ENCODE peak calls at places on chromosomes 7 and 10, in four cellular contexts. B, L, S and Z are unnamed samples. For H3K4me1, the result is how much of the 10 kb centered on the place peaks cover.

GRCh38 chr7:102472126-102473041 is 6.3 kb downstream of the POLR2J start:
- DNase-seq in B (peak), L (no peak), S (peak), Z (peak)

GRCh38 chr7:37961251-37961650 is 40.8 kb downstream of the EPDR1 start:
- DNase-seq in B (no peak), L (no peak), S (no peak), Z (no peak)

GRCh38 chr7:75872073-75872782 is 6.6 kb upstream of the RHBDD2 start:
- DNase-seq in B (no peak), L (no peak), S (no peak), Z (no peak)

GRCh38 chr7:109549461-109549860 is 979.8 kb downstream of the DNAJB9 start:
- DNase-seq in B (no peak), L (no peak), S (no peak), Z (no peak)

GRCh38 chr10:20694296-20694695 is 202.8 kb downstream of the NEBL start:
- DNase-seq in B (no peak), L (no peak), S (no peak), Z (no peak)

GRCh38 chr10:126243976-126244375 is 144.3 kb downstream of the ADAM12 start:
- DNase-seq in B (no peak), L (no peak), S (no peak), Z (no peak)

GRCh38 chr7:47202146-47202768 is 379.7 kb downstream of the TNS3 start:
- DNase-seq in B (no peak), L (no peak), S (no peak), Z (no peak)

GRCh38 chr7:144761493-144761892 is 74.4 kb downstream of the TPK1 start:
- DNase-seq in B (no peak), L (no peak), S (no peak), Z (no peak)

GRCh38 chr7:100584046-100584676 is 1.8 kb downstream of the LRCH4 start:
- DNase-seq in B (no peak), L (no peak), S (peak), Z (no peak)

GRCh38 chr7:147759327-147759943 is 831.1 kb upstream of the C7orf33 start:
- DNase-seq in B (no peak), L (no peak), S (no peak), Z (no peak)

GRCh38 chr10:14184841-14185500 is 145.8 kb downstream of the FRMD4A start:
- DNase-seq in B (no peak), L (no peak), S (no peak), Z (no peak)

GRCh38 chr7:82017334-82017943 is 247.6 kb upstream of the HGF start:
- DNase-seq in B (no peak), L (peak), S (no peak), Z (no peak)

GRCh38 chr7:130912910-130913720 is 179.1 kb upstream of the KLF14 start:
- DNase-seq in B (peak), L (peak), S (peak), Z (peak)

GRCh38 chr7:91082854-91083495 is 181.3 kb upstream of the FZD1 start:
- DNase-seq in B (no peak), L (no peak), S (no peak), Z (no peak)

GRCh38 chr10:10642741-10643280 is 374.9 kb upstream of the CELF2 start:
- DNase-seq in B (no peak), L (no peak), S (peak), Z (peak)

GRCh38 chr10:101052285-101052684 is 9.5 kb upstream of the KAZALD1 start:
- DNase-seq in B (no peak), L (no peak), S (peak), Z (peak)

GRCh38 chr7:91835191-91836064 is 45.1 kb downstream of the MTERF1 start:
- DNase-seq in B (no peak), L (no peak), S (no peak), Z (no peak)

GRCh38 chr7:106679153-106679931 is 18.4 kb upstream of the CCDC71L start:
- DNase-seq in B (no peak), L (no peak), S (no peak), Z (no peak)

GRCh38 chr10:22618081-22618785 is 96.1 kb downstream of the PIP4K2A start:
- DNase-seq in B (no peak), L (peak), S (no peak), Z (no peak)

GRCh38 chr7:25034136-25034535 is 54.2 kb upstream of the OSBPL3 start:
- DNase-seq in B (no peak), L (no peak), S (no peak), Z (no peak)

GRCh38 chr10:104548090-104548489 is 93.0 kb upstream of the SORCS3 start:
- DNase-seq in B (no peak), L (no peak), S (no peak), Z (no peak)

GRCh38 chr10:131266936-131267813 is 44.3 kb downstream of the TCERG1L start:
- DNase-seq in B (no peak), L (no peak), S (no peak), Z (no peak)

GRCh38 chr7:45196374-45196773 is 38.8 kb downstream of the RAMP3 start:
- DNase-seq in B (no peak), L (no peak), S (no peak), Z (no peak)

GRCh38 chr7:41674505-41675023 is 28.3 kb downstream of the INHBA start:
- DNase-seq in B (no peak), L (no peak), S (no peak), Z (no peak)

GRCh38 chr7:106313456-106313891 is 28.7 kb upstream of the NAMPT start:
- DNase-seq in B (no peak), L (no peak), S (no peak), Z (no peak)

GRCh38 chr10:132508497-132509443 is 28.8 kb upstream of the INPP5A start:
- DNase-seq in B (no peak), L (no peak), S (peak), Z (peak)

GRCh38 chr7:35891004-35891830 is 90.4 kb downstream of the SEPTIN7 start:
- DNase-seq in B (no peak), L (no peak), S (no peak), Z (no peak)

GRCh38 chr10:103454026-103454425 is 1.9 kb upstream of the CALHM2 start:
- DNase-seq in B (no peak), L (no peak), S (no peak), Z (peak)

GRCh38 chr10:58220769-58221448 is 46.8 kb downstream of the IPMK start:
- DNase-seq in B (no peak), L (no peak), S (no peak), Z (no peak)

GRCh38 chr7:1844336-1844955 is 174.4 kb downstream of the ELFN1 start:
- DNase-seq in B (peak), L (no peak), S (no peak), Z (no peak)

GRCh38 chr7:2803342-2803692 is 40.8 kb downstream of the GNA12 start:
- DNase-seq in B (no peak), L (no peak), S (no peak), Z (no peak)

GRCh38 chr7:130024390-130024789 is 26.8 kb downstream of the ZC3HC1 start:
- DNase-seq in B (no peak), L (no peak), S (no peak), Z (no peak)

GRCh38 chr10:31604141-31604540 is 285.1 kb downstream of the ZEB1 start:
- DNase-seq in B (no peak), L (no peak), S (peak), Z (peak)

GRCh38 chr10:61904711-61905445 is 3.4 kb downstream of the ARID5B start:
- DNase-seq in B (no peak), L (no peak), S (peak), Z (no peak)

GRCh38 chr10:62278461-62278910 is 9.8 kb upstream of the RTKN2 start:
- DNase-seq in B (no peak), L (no peak), S (no peak), Z (no peak)

GRCh38 chr7:35037211-35037525 is at the start of gene DPY19L1:
- DNase-seq in B (no peak), L (no peak), S (no peak), Z (no peak)

GRCh38 chr10:56547163-56547562 is 186.1 kb upstream of the ZWINT start:
- DNase-seq in B (no peak), L (no peak), S (no peak), Z (no peak)
- H3K27ac ChIP-seq in B (no peak), L (no peak), S (no peak), Z (no peak)

GRCh38 chr7:16431646-16432424 is 10.5 kb upstream of the CRPPA start:
- DNase-seq in B (no peak), L (peak), S (no peak), Z (no peak)
- TF ChIP-seq CTCF in B (peak), L (peak), S (peak), Z (peak)

GRCh38 chr10:35415505-35415904 is 79.2 kb downstream of the CCNY start:
- DNase-seq in B (no peak), L (no peak), S (no peak), Z (no peak)
- H3K4me1 ChIP-seq in B (under half), L (under half), S (under half), Z (half or more)

GRCh38 chr10:118793545-118793944 is 38.8 kb upstream of the CACUL1 start:
- DNase-seq in B (no peak), L (no peak), S (no peak), Z (peak)

GRCh38 chr10:118800920-118801319 is 46.1 kb upstream of the CACUL1 start:
- DNase-seq in B (no peak), L (no peak), S (no peak), Z (no peak)

GRCh38 chr10:118799779-118800178 is 45.0 kb upstream of the CACUL1 start:
- DNase-seq in B (no peak), L (peak), S (no peak), Z (no peak)

GRCh38 chr10:118802126-118802793 is 47.5 kb upstream of the CACUL1 start:
- DNase-seq in B (no peak), L (no peak), S (no peak), Z (no peak)

DNA sequence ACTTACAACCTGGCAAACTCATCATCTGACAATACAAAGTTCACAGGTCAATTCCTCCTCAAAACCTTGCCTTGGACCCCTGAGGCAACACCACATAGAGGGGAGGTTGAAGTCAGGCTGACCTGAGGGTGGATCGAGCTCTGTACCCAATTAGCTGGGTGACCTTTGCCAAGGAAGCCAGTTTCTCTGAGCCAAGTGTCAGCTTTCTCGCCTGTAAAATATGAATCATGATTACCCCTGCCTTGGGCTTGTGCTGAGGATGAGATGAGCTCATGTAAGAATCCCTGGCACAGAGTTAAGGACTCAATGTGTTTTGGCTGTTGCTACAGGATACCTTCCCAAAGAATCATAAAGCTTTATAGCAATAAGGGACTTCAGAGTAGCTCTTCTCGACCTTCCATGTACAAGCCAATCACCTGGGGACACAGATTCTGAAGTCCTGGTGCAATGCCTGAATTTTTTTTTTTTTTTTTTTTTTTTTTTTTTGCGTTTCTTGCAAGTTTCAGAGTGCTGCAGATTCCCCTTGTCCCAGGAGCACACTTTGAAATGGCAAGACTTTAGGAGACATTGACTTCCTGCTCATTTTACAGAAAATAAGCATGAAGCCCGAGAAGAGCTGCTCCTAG is 43.5 kb upstream of the CACUL1 start:
- DNase-seq in B (no peak), L (peak), S (no peak), Z (no peak)
- H3K27ac ChIP-seq in B (no peak), L (no peak), S (no peak), Z (no peak)

DNA sequence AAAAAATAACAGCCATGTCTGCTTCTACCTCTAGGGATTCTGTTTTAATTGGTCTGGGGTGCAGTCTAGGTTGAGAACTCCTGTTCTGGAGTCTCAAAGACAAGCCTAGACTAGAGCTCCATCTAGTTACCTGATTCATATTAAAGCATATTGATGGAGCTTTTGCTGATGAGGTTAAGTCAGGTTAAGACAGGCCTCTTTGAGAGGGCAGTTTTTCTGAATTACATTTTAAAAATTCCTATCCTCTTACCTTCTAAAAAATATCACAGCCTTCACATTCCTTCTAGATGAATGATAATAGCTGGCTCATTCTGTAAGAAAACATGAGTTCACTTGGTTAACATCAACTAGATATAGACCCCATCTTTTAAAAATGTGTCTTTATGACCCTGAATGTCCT is 28.9 kb downstream of the MGAM start:
- DNase-seq in B (no peak), L (no peak), S (no peak), Z (no peak)
- TF ChIP-seq CTCF in B (no peak), L (no peak), S (no peak), Z (no peak)

DNA sequence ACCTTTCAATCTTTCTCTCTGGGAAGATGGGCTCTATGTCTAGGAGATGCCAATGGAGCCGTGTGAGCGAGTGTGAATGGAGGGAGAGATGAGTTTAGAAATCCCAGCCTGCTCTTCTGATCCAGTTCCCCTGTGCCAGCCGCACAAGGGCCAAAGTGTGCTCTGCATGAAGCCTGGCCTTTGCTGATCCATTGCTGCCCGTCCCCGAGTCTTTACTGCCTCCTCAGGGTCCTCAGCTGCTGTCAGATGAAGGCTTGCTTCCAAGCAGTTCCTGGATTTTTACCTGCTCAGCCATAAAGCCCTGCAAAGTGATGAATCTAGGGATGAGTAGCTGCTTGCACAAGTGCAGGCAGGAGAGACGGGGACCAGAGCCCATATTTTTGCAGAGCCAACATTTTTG is 115.9 kb downstream of the ZMIZ1 start:
- DNase-seq in B (no peak), L (no peak), S (no peak), Z (no peak)
- H3K4me1 ChIP-seq in B (under half), L (half or more), S (half or more), Z (under half)

DNA sequence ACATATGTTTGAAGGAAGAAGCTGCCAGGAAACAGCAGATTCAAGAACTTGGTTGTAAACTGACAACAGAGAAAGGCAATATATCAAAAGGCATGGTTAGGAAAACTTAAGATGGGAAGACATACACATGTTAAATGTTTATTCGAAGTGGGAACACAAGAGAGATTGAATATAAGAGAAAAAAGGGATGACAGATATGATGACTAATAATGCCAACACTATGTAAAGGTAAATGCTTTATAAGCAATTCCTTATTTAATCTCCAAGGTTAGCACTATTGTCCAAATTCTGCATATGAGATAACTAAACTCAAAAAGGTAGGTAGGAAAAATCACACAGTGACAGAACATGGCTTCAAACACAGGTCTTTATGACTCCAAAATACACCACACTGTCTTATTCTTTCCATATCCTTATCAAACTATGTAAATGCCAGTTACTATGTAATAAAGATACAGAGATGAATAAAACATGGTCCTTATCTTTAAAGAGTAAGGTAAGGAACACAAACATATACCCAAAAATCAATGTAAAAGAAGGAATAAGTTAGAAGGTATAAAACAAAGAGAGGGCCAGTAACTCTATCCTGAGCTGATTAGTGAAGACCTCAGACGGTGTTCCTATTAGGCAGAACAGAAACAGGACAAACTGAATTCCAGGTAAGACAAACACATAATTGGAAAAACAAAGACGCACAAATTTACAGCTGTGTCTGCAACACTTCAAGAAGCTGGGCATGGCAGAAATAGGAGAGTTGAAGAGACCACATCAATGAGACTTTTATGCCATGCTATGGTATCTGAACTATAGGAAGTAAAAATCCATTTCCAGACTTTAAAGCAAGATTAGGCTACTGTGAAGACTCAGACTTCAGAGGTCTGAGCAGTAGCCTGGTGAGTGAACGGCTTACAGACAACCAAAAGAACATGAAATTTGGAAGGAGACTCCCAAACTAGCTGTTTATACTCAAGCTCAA is 56.1 kb downstream of the ABI1 start:
- DNase-seq in B (no peak), L (no peak), S (no peak), Z (no peak)
- H3K27ac ChIP-seq in B (no peak), L (no peak), S (no peak), Z (no peak)

GRCh38 chr7:6614941-6615737 is at the start of gene ZNF853:
- DNase-seq in B (no peak), L (no peak), S (no peak), Z (no peak)
- TF ChIP-seq CTCF in B (no peak), L (no peak), S (no peak), Z (no peak)

DNA sequence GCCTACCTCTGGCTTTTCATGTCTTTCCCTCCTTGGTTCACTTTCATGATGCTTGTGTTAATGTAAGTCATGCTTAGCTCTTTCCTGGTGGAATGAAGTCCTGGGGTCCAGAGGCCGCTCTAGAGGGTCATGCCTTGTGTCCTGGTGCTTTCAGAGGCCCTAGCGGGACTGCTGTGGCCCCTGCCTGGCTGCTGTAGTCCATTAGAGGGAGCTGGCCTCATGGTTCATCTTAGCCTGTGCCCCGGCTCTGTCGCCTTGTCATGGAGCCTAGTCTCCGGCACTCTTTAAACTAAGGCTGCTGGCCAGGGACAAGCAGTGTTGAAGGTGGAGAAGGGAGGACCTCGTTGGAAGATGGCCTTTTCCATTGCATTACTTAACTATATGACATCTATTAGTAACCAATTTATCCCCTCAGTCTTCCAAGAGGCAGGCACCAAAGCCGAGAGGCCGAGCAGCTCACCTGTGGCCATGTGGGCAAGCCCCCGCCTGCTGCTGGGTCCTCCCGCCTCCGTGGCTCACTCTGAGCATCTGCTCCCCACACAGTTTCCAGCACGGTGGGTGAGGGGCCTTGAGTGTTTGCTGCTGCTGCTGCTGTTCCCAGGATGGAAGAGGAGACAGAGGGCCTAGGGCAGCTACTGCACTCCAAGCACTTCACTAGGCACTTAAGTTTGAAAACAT is 5.0 kb upstream of the NDUFB2 start:
- DNase-seq in B (no peak), L (no peak), S (no peak), Z (no peak)
- H3K4me1 ChIP-seq in B (under half), L (under half), S (under half), Z (under half)

GRCh38 chr10:59873924-59874323 is 32.4 kb downstream of the CCDC6 start:
- DNase-seq in B (no peak), L (no peak), S (no peak), Z (no peak)
- H3K27ac ChIP-seq in B (no peak), L (no peak), S (no peak), Z (no peak)